ENCODE peak calls at places on chromosomes 11 and 22, in eight cellular contexts. R is substantia nigra, B is psoas muscle, E is IMR-90, K is pancreas, O is WERI-Rb-1, Q is upper lobe of right lung, L is mesendoderm. N is an unnamed sample.

GRCh38 chr11:15941206-15941770 is 415.1 kb downstream of the SOX6 start:
- DNase-seq in R (no peak), B (peak; percentile 56), E (no peak), K (peak; percentile 75), O (no peak), Q (no peak), L (peak; percentile 70), N (no peak)

GRCh38 chr22:26656896-26657851 is at the start of gene MIAT:
- DNase-seq in R (no peak), B (no peak), E (peak; percentile 24), K (no peak), O (peak; percentile 34), Q (peak; percentile 67), L (peak; percentile 68), N (peak; percentile 10)

GRCh38 chr11:85822814-85823213 is 11.9 kb upstream of the SYTL2 start:
- DNase-seq in R (no peak), B (no peak), E (peak; percentile 65), K (no peak), O (no peak), Q (no peak), L (no peak), N (no peak)

GRCh38 chr11:794766-795637 is 3.1 kb downstream of the SLC25A22 start:
- DNase-seq in R (no peak), B (no peak), E (no peak), K (peak; percentile 88), O (peak; percentile 60), Q (no peak), L (no peak), N (no peak)

GRCh38 chr11:293852-294661 is 5.1 kb downstream of the PGGHG start:
- DNase-seq in R (no peak), B (peak; percentile 10), E (no peak), K (peak; percentile 50), O (no peak), Q (peak; percentile 60), L (no peak), N (no peak)

GRCh38 chr11:82775218-82775617 is 41.6 kb upstream of the FAM181B start:
- DNase-seq in R (no peak), B (no peak), E (no peak), K (no peak), O (no peak), Q (no peak), L (no peak), N (no peak)

GRCh38 chr11:68052137-68052873 is 13.5 kb downstream of the TCIRG1 start:
- DNase-seq in R (no peak), B (no peak), E (no peak), K (no peak), O (no peak), Q (peak; percentile 52), L (no peak), N (no peak)

GRCh38 chr22:32618461-32619140 is 144.0 kb downstream of the FBXO7 start:
- DNase-seq in R (no peak), B (peak; percentile 48), E (no peak), K (no peak), O (no peak), Q (no peak), L (no peak), N (no peak)

GRCh38 chr22:32237021-32237420 is 18.1 kb downstream of the SLC5A4 start:
- DNase-seq in R (no peak), B (no peak), E (no peak), K (no peak), O (no peak), Q (no peak), L (peak; percentile 9), N (no peak)

GRCh38 chr11:121494355-121495099 is 41.8 kb upstream of the SORL1-AS1 start:
- DNase-seq in R (no peak), B (no peak), E (no peak), K (no peak), O (no peak), Q (no peak), L (peak; percentile 39), N (no peak)

GRCh38 chr11:3849297-3849874 is 6.1 kb upstream of the STIM1 start:
- DNase-seq in R (no peak), B (no peak), E (peak; percentile 41), K (no peak), O (no peak), Q (no peak), L (peak; percentile 48), N (no peak)

GRCh38 chr11:59800390-59801037 is 10.1 kb downstream of the MRPL16 start:
- DNase-seq in R (no peak), B (no peak), E (no peak), K (no peak), O (no peak), Q (no peak), L (no peak), N (no peak)

GRCh38 chr11:106917973-106918372 is 100.3 kb downstream of the GUCY1A2 start:
- DNase-seq in R (no peak), B (no peak), E (peak; percentile 0), K (no peak), O (peak; percentile 40), Q (no peak), L (peak; percentile 63), N (no peak)

GRCh38 chr22:30023099-30023498 is 57.2 kb upstream of the HORMAD2 start:
- DNase-seq in R (no peak), B (no peak), E (peak; percentile 28), K (no peak), O (no peak), Q (no peak), L (no peak), N (no peak)

GRCh38 chr22:41197808-41198585 is 7.1 kb upstream of the L3MBTL2 start:
- DNase-seq in R (no peak), B (no peak), E (no peak), K (no peak), O (peak; percentile 70), Q (peak; percentile 73), L (peak; percentile 61), N (no peak)

GRCh38 chr11:31254411-31254810 is 115.1 kb downstream of the DCDC1 start:
- DNase-seq in R (no peak), B (no peak), E (no peak), K (no peak), O (no peak), Q (no peak), L (no peak), N (no peak)

GRCh38 chr11:34825670-34826383 is 90.4 kb downstream of the APIP start:
- DNase-seq in R (no peak), B (no peak), E (no peak), K (no peak), O (no peak), Q (peak; percentile 68), L (no peak), N (peak; percentile 8)

DNA sequence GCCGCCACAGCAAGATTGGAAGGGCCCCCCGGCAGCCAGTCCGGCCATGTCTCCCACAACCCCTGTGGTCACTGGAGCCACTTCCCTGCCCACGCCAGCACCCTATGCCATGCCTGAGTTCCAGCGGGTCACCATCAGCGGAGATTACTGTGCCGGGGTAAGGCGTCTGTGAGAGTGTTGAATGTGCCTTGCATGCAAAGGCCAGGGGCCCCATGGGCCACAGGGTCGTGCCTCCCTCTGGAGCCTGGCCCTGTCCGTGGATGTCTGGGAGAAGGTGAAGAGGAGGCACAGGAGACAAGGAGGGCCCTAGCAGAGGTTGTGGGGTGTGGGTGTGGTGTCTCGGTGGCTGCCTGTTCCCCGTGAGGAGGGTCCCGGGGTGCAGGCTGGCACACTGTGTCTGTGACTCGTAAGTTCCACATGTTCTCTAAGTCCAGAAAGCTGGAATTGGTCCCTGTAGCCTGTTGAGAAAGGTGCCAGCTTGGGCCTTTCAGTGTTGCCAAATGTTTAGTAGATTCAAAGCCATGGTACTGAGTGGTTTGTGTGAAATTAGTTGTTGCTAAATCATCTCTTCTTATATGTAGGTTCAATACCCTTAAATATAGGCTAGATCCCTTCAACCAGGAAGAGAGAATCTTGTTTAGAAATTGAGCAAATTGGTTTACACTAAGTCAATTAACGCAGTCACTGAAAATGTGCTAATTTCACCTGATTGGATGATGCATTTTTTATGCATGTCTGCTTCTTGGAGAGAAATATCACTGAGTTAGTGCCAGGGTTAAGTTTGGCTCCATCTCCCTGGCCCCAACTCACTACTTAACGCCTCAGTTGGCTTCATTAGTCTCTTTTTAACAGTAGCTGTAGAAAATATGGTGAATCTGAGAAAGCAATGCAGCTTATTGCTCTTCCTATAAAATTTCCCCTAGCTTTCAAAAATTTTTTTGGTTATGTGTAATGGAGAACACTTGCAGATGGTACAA is 23.8 kb downstream of the AMPD3 start:
- DNase-seq in R (no peak), B (no peak), E (no peak), K (no peak), O (no peak), Q (no peak), L (no peak), N (no peak)
- H3K27ac ChIP-seq in R (peak overlapping the region; percentile 71), B (no peak overlapping the region), E (no peak overlapping the region), K (no peak overlapping the region), O (no peak overlapping the region), Q (no peak overlapping the region), L (no peak overlapping the region), N (peak overlapping the region; percentile 27)

DNA sequence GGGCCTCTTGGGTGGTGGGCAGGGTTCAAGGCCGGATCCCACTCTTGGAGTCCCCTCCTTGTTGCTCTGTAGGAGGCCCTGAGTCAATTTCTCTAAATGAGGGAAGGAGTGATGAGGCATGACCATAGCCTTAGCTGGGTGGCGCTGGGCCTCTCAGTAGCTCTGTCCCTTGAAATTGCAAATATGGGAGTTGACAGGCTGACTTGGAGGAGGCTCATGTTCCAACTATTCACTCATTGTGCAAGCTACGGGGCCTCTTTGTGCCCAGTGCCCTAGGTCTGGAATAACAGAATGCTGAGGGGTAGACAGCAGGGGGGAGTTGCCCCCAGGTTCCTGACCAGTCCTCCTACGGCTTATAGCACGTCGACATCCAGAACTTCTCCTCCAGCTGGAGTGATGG is 8.0 kb downstream of the SELENOM start:
- DNase-seq in R (no peak), B (no peak), E (peak; percentile 40), K (no peak), O (no peak), Q (no peak), L (no peak), N (no peak)
- H3K27ac ChIP-seq in R (no peak overlapping the region), B (peak overlapping the region; percentile 74), E (peak overlapping the region; percentile 66), K (no peak overlapping the region), O (no peak overlapping the region), Q (no peak overlapping the region), L (no peak overlapping the region), N (no peak overlapping the region)

GRCh38 chr11:75271730-75272129 is 31.2 kb downstream of the TPBGL start:
- DNase-seq in R (no peak), B (no peak), E (no peak), K (peak; percentile 22), O (no peak), Q (peak; percentile 28), L (no peak), N (no peak)
- H3K27ac ChIP-seq in R (no peak overlapping the region), B (no peak overlapping the region), E (no peak overlapping the region), K (no peak overlapping the region), O (no peak overlapping the region), Q (no peak overlapping the region), L (no peak overlapping the region), N (no peak overlapping the region)

DNA sequence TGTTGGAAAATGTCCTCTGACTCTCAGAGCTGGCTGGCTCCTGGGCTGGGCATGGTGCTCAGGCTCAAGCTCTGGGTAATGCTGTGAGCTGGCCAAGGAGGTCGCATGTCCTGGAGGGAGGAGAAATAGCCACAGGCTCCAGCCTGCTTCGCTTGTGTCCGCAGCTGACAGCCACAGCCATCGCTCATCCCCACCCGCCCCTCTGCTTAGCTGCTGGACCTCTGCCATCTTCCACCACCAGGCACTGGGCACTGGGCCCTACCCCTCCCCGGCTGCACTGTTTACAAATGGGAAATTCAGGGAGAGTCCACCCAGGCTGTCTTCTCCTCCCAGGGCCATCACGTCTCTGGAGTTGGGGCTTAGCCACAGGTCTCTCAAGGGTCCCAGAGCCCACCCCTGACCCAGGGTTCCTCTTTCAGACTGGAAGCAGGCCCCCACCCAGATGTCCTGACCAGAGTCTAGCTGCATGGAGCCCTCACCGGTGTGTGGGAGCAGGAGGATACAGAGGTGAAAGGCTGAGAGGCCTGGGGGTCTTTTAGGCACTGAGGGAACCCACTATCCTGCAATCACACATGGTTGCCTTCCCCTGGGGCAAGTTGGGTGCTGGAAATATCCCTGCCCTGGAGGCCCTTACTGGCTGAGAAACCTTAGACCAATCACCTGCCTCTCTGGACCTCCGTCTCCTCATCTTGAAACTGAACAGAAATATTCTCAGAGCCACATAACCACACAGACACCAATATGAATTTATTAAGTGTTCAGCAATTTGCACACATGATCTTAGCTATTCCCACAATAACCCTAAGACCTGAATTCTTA is 62.7 kb downstream of the CD82 start:
- DNase-seq in R (peak; percentile 95), B (peak; percentile 75), E (peak; percentile 49), K (no peak), O (peak; percentile 9), Q (peak; percentile 76), L (no peak), N (peak; percentile 83)
- H3K27ac ChIP-seq in R (peak overlapping the region; percentile 98), B (peak overlapping the region; percentile 56), E (no peak overlapping the region), K (no peak overlapping the region), O (no peak overlapping the region), Q (peak overlapping the region; percentile 55), L (no peak overlapping the region), N (peak overlapping the region; percentile 94)